ENCODE peak calls at places on chromosomes 6 and 20, in eight cellular contexts. H is NCI-H1105, X is IMR-90, S is upper lobe of right lung, B is psoas muscle, D is smooth muscle cell of the brain vasculature, O is activated T-helper 1 cell treated with Interleukin-2 at 50 U/mL for 16 hours, Z is NCI-H2107. P is an unnamed sample.

GRCh38 chr6:72865467-72865866 is 243.6 kb downstream of the KCNQ5 start:
- DNase-seq in H (no peak), X (peak; percentile 37), S (no peak), B (peak; percentile 37), D (no peak), O (no peak), Z (no peak), P (peak; percentile 84)

GRCh38 chr20:59936409-59936808 is 3.0 kb upstream of the SYCP2 start:
- DNase-seq in H (no peak), X (no peak), S (no peak), B (no peak), D (no peak), O (no peak), Z (no peak), P (no peak)

GRCh38 chr6:145031001-145031400 is 704.3 kb downstream of the EPM2A start:
- DNase-seq in H (no peak), X (no peak), S (no peak), B (no peak), D (no peak), O (no peak), Z (no peak), P (peak; percentile 19)

GRCh38 chr6:1624071-1624847 is 14.5 kb downstream of the FOXC1 start:
- DNase-seq in H (no peak), X (no peak), S (no peak), B (no peak), D (no peak), O (no peak), Z (no peak), P (no peak)

GRCh38 chr6:6486595-6486994 is 101.9 kb upstream of the LY86 start:
- DNase-seq in H (no peak), X (no peak), S (no peak), B (no peak), D (no peak), O (no peak), Z (no peak), P (no peak)

GRCh38 chr6:89268776-89269175 is 46.3 kb downstream of the GABRR2 start:
- DNase-seq in H (no peak), X (no peak), S (no peak), B (no peak), D (no peak), O (no peak), Z (no peak), P (no peak)

GRCh38 chr6:13407709-13408695 is 79.4 kb downstream of the GFOD1 start:
- DNase-seq in H (no peak), X (peak; percentile 87), S (no peak), B (no peak), D (no peak), O (no peak), Z (no peak), P (peak; percentile 75)

GRCh38 chr20:4813076-4813838 is 91.5 kb downstream of the PRND start:
- DNase-seq in H (no peak), X (no peak), S (no peak), B (no peak), D (no peak), O (no peak), Z (no peak), P (no peak)

GRCh38 chr6:14016930-14017625 is 92.3 kb downstream of the RNF182 start:
- DNase-seq in H (no peak), X (peak; percentile 70), S (no peak), B (no peak), D (no peak), O (no peak), Z (no peak), P (no peak)

GRCh38 chr20:62587757-62588402 is 54.4 kb upstream of the SLCO4A1 start:
- DNase-seq in H (no peak), X (no peak), S (no peak), B (no peak), D (no peak), O (no peak), Z (no peak), P (peak; percentile 43)

GRCh38 chr6:128567029-128567428 is 46.6 kb upstream of the PTPRK start:
- DNase-seq in H (no peak), X (no peak), S (no peak), B (no peak), D (no peak), O (no peak), Z (no peak), P (peak; percentile 71)

GRCh38 chr6:42136508-42137191 is 5.8 kb downstream of the C6orf132 start:
- DNase-seq in H (peak; percentile 5), X (peak; percentile 85), S (no peak), B (no peak), D (no peak), O (no peak), Z (no peak), P (peak; percentile 69)

GRCh38 chr6:53956068-53956711 is 155.1 kb upstream of the MLIP start:
- DNase-seq in H (peak; percentile 82), X (peak; percentile 70), S (peak; percentile 83), B (peak; percentile 49), D (no peak), O (no peak), Z (peak; percentile 19), P (peak; percentile 74)

GRCh38 chr20:33119725-33120720 is 40.6 kb downstream of the BPIFB4 start:
- DNase-seq in H (no peak), X (no peak), S (no peak), B (no peak), D (no peak), O (no peak), Z (no peak), P (no peak)

GRCh38 chr6:34771727-34772126 is 14.4 kb downstream of the SNRPC start:
- DNase-seq in H (no peak), X (peak; percentile 83), S (no peak), B (no peak), D (no peak), O (no peak), Z (no peak), P (peak; percentile 86)

GRCh38 chr20:48486065-48486464 is 341.7 kb downstream of the PREX1 start:
- DNase-seq in H (no peak), X (no peak), S (no peak), B (no peak), D (no peak), O (no peak), Z (no peak), P (no peak)

GRCh38 chr20:62899633-62900051 is 26.7 kb downstream of the DIDO1 start:
- DNase-seq in H (no peak), X (no peak), S (no peak), B (no peak), D (no peak), O (no peak), Z (no peak), P (no peak)

GRCh38 chr6:44039839-44040350 is 87.4 kb downstream of the MRPL14 start:
- DNase-seq in H (no peak), X (no peak), S (peak; percentile 55), B (no peak), D (no peak), O (no peak), Z (no peak), P (no peak)

GRCh38 chr6:119830069-119830468 is 480.5 kb upstream of the MAN1A1 start:
- DNase-seq in H (no peak), X (no peak), S (no peak), B (no peak), D (no peak), O (no peak), Z (no peak), P (no peak)

GRCh38 chr6:143675946-143676345 is 1.8 kb upstream of the PHACTR2 start:
- DNase-seq in H (no peak), X (peak; percentile 56), S (no peak), B (no peak), D (no peak), O (no peak), Z (no peak), P (peak; percentile 72)

GRCh38 chr6:45461486-45461885 is 83.8 kb upstream of the SUPT3H start:
- DNase-seq in H (no peak), X (no peak), S (no peak), B (no peak), D (no peak), O (no peak), Z (no peak), P (peak; percentile 11)

GRCh38 chr6:53603381-53604121 is 58.6 kb upstream of the GCLC start:
- DNase-seq in H (peak; percentile 25), X (peak; percentile 47), S (no peak), B (no peak), D (peak; percentile 9), O (no peak), Z (no peak), P (peak; percentile 32)

GRCh38 chr6:125197795-125198269 is 44.3 kb downstream of the TPD52L1 start:
- DNase-seq in H (no peak), X (peak; percentile 31), S (peak; percentile 68), B (peak; percentile 69), D (peak; percentile 33), O (no peak), Z (no peak), P (peak; percentile 71)

GRCh38 chr20:3374296-3374695 is 33.2 kb downstream of the DNAAF9 start:
- DNase-seq in H (no peak), X (no peak), S (no peak), B (no peak), D (no peak), O (no peak), Z (no peak), P (peak; percentile 30)

GRCh38 chr6:134816780-134817179 is 133.1 kb downstream of the ALDH8A1 start:
- DNase-seq in H (no peak), X (peak; percentile 64), S (no peak), B (no peak), D (peak; percentile 55), O (no peak), Z (no peak), P (peak; percentile 67)